ENCODE peak calls at places on chromosomes 3 and 15, in eight cellular contexts. X is cardiac fibroblast, R is heart right ventricle, B is MM.1S, N is AG04450, L is dorsolateral prefrontal cortex, G is brain microvascular endothelial cell, Y is coronary artery. U is an unnamed sample.

GRCh38 chr3:65291448-65292091 is 603.8 kb upstream of the ADAMTS9 start:
- DNase-seq in X (no peak), R (no peak), B (no peak), N (no peak), L (no peak), G (no peak), Y (no peak), U (no peak)

GRCh38 chr3:11995061-11995460 is 9.1 kb upstream of the SYN2 start:
- DNase-seq in X (no peak), R (no peak), B (peak), N (no peak), L (no peak), G (no peak), Y (no peak), U (peak)

GRCh38 chr3:133439563-133439962 is 39.7 kb downstream of the BFSP2 start:
- DNase-seq in X (no peak), R (no peak), B (no peak), N (no peak), L (no peak), G (no peak), Y (no peak), U (no peak)

GRCh38 chr3:10366681-10367101 is 45.8 kb upstream of the SEC13 start:
- DNase-seq in X (peak), R (no peak), B (no peak), N (peak), L (no peak), G (peak), Y (no peak), U (no peak)

GRCh38 chr3:169286214-169286613 is 377.3 kb downstream of the MECOM start:
- DNase-seq in X (peak), R (no peak), B (no peak), N (no peak), L (no peak), G (no peak), Y (no peak), U (no peak)

GRCh38 chr3:65778966-65779365 is 259.8 kb downstream of the MAGI1 start:
- DNase-seq in X (no peak), R (no peak), B (no peak), N (no peak), L (no peak), G (no peak), Y (no peak), U (no peak)

GRCh38 chr3:146679191-146679590 is 74.0 kb upstream of the PLSCR5 start:
- DNase-seq in X (no peak), R (no peak), B (no peak), N (no peak), L (no peak), G (no peak), Y (no peak), U (no peak)

GRCh38 chr15:64903331-64903950 is 8.3 kb upstream of the ANKDD1A start:
- DNase-seq in X (peak), R (no peak), B (no peak), N (no peak), L (no peak), G (no peak), Y (no peak), U (no peak)

GRCh38 chr3:107367353-107367752 is 9.9 kb upstream of the CCDC54 start:
- DNase-seq in X (peak), R (no peak), B (no peak), N (peak), L (no peak), G (peak), Y (no peak), U (peak)

GRCh38 chr3:32614956-32615355 is 44.3 kb upstream of the DYNC1LI1 start:
- DNase-seq in X (peak), R (no peak), B (no peak), N (peak), L (no peak), G (peak), Y (no peak), U (no peak)

GRCh38 chr15:62426387-62426956 is 261.4 kb upstream of the C2CD4B start:
- DNase-seq in X (peak), R (no peak), B (no peak), N (no peak), L (no peak), G (no peak), Y (no peak), U (no peak)

GRCh38 chr15:77457619-77458265 is 37.1 kb downstream of the HMG20A start:
- DNase-seq in X (peak), R (no peak), B (peak), N (no peak), L (no peak), G (peak), Y (no peak), U (peak)

GRCh38 chr15:66881173-66881905 is 179.3 kb downstream of the SMAD6 start:
- DNase-seq in X (no peak), R (no peak), B (no peak), N (no peak), L (no peak), G (no peak), Y (peak), U (no peak)

GRCh38 chr3:136938334-136938733 is 19.4 kb upstream of the IL20RB start:
- DNase-seq in X (peak), R (no peak), B (no peak), N (no peak), L (no peak), G (peak), Y (no peak), U (no peak)

GRCh38 chr3:120033594-120033993 is 60.7 kb downstream of the GSK3B start:
- DNase-seq in X (no peak), R (no peak), B (no peak), N (no peak), L (no peak), G (no peak), Y (no peak), U (peak)

GRCh38 chr15:77866596-77867125 is 210.8 kb downstream of the TBC1D2B start:
- DNase-seq in X (no peak), R (no peak), B (no peak), N (no peak), L (no peak), G (no peak), Y (peak), U (no peak)

DNA sequence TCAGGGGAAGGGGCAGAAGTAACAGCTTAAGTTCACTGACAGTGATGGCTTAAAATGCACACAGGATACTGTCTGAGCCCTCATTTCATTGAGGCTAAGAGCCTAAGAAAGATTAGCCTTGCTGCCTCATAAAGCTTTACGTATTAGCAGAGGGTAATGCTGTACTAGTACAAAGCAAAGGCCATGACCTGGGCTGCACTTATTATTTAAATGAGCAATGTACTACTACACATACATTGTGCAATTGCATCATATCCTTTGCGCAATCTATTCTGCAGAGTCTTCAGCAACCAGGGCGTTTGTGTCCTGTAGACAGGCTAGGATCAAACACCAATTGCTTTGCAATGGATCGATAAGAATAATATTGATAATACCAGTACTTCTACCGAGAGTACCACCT is 221.8 kb downstream of the TPRG1 start:
- DNase-seq in X (peak), R (no peak), B (no peak), N (no peak), L (no peak), G (no peak), Y (no peak), U (no peak)
- H3K4me3 ChIP-seq in X (no peak), R (no peak), B (no peak), N (no peak), L (no peak), G (no peak), Y (no peak), U (no peak)

DNA sequence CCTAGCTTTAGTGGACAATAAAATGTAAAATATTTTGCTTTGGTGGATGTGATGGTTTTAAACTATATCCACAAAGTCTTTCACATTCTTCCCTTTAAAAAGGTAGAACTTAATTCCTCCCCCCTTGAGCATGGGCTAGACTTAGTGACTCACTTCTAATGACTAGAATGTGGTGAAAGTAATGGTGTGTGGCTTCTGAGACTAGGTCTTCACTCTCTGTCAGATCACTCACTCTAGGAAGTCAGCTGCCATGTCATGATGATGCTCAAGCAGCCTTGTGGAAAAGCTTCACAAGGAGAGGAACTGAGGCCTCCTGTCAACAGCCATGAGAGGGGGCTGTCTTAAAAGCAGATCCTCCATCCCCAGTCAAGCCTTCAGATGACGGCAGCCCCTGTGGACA is 4.2 kb downstream of the LRRC2 start:
- DNase-seq in X (no peak), R (no peak), B (no peak), N (no peak), L (no peak), G (no peak), Y (no peak), U (no peak)
- H3K4me3 ChIP-seq in X (no peak), R (no peak), B (no peak), N (no peak), L (no peak), G (no peak), Y (no peak), U (no peak)

DNA sequence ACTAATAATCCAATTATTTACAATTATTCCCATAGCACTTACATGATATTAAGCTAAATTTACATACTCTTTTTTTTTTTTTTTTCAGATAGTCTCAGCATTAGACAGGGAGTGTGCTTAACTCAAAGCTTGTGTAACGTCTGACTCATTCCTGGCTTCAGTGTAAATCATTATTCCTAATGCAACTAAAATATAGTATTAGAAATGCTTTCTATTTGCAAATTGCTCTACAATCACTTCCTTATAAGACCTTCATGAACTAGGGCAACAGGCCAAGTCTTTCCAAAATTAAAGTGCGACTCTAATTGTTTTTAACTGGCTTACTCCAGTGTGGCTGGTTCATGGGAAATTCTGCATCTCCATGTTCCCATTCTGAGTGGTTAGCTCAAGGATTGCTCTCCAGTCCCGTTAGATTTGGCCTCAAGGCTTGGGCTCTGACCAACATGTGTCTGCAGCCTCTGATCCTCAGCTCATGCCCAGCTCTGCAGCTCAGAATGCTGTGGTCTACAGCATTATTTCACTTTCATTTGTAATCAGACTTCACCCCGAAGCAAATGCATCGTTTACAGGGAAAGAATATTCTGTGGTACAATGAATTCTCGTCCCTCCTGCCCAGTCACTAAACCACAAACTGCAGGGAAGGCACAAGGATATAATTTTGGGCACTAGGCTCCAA is 103.7 kb downstream of the FBN1 start:
- DNase-seq in X (peak), R (peak), B (peak), N (no peak), L (no peak), G (peak), Y (no peak), U (no peak)
- H3K4me3 ChIP-seq in X (peak), R (no peak), B (no peak), N (peak), L (no peak), G (peak), Y (peak), U (no peak)

GRCh38 chr3:185943363-185944106 is 5.7 kb upstream of the TRA2B start:
- DNase-seq in X (peak), R (peak), B (peak), N (peak), L (peak), G (peak), Y (peak), U (peak)
- H3K4me3 ChIP-seq in X (peak), R (peak), B (no peak), N (no peak), L (no peak), G (no peak), Y (peak), U (no peak)

GRCh38 chr3:49198161-49198560 is 26.8 kb downstream of the KLHDC8B start:
- DNase-seq in X (no peak), R (no peak), B (no peak), N (no peak), L (no peak), G (no peak), Y (no peak), U (no peak)

GRCh38 chr3:49199244-49199899 is 28.0 kb downstream of the KLHDC8B start:
- DNase-seq in X (peak), R (peak), B (no peak), N (peak), L (peak), G (peak), Y (peak), U (no peak)

GRCh38 chr3:49198611-49199230 is 27.3 kb downstream of the KLHDC8B start:
- DNase-seq in X (no peak), R (no peak), B (no peak), N (no peak), L (no peak), G (no peak), Y (no peak), U (no peak)

GRCh38 chr3:49205154-49205788 is 33.9 kb downstream of the KLHDC8B start:
- DNase-seq in X (no peak), R (peak), B (no peak), N (no peak), L (no peak), G (no peak), Y (no peak), U (no peak)

GRCh38 chr3:49199900-49200281 is 28.5 kb downstream of the KLHDC8B start:
- DNase-seq in X (no peak), R (no peak), B (no peak), N (no peak), L (no peak), G (no peak), Y (no peak), U (no peak)
- H3K4me3 ChIP-seq in X (peak), R (peak), B (no peak), N (peak), L (peak), G (peak), Y (peak), U (no peak)

GRCh38 chr3:151578495-151578894 is 117.6 kb upstream of the IGSF10 start:
- DNase-seq in X (no peak), R (no peak), B (no peak), N (no peak), L (no peak), G (no peak), Y (no peak), U (no peak)

GRCh38 chr3:151579571-151580270 is 118.9 kb upstream of the IGSF10 start:
- DNase-seq in X (peak), R (no peak), B (no peak), N (no peak), L (no peak), G (no peak), Y (no peak), U (peak)

GRCh38 chr3:151580592-151580991 is 119.7 kb upstream of the IGSF10 start:
- DNase-seq in X (peak), R (no peak), B (no peak), N (peak), L (no peak), G (peak), Y (no peak), U (no peak)

GRCh38 chr3:151584603-151585002 is 123.7 kb upstream of the IGSF10 start:
- DNase-seq in X (no peak), R (no peak), B (no peak), N (no peak), L (no peak), G (no peak), Y (no peak), U (peak)

GRCh38 chr3:151581046-151581445 is 120.2 kb upstream of the IGSF10 start:
- DNase-seq in X (no peak), R (no peak), B (no peak), N (no peak), L (no peak), G (peak), Y (no peak), U (no peak)
- H3K4me3 ChIP-seq in X (no peak), R (no peak), B (no peak), N (no peak), L (no peak), G (no peak), Y (no peak), U (no peak)

GRCh38 chr3:30681276-30682211 is 75.1 kb downstream of the TGFBR2 start:
- DNase-seq in X (peak), R (peak), B (no peak), N (peak), L (no peak), G (no peak), Y (no peak), U (no peak)
- H3K4me3 ChIP-seq in X (peak), R (no peak), B (no peak), N (no peak), L (no peak), G (no peak), Y (peak), U (no peak)

GRCh38 chr3:127135241-127136023 is 57.5 kb upstream of the PRR23E start:
- DNase-seq in X (peak), R (peak), B (no peak), N (no peak), L (no peak), G (peak), Y (peak), U (no peak)
- H3K4me3 ChIP-seq in X (no peak), R (peak), B (no peak), N (no peak), L (peak), G (no peak), Y (peak), U (no peak)

DNA sequence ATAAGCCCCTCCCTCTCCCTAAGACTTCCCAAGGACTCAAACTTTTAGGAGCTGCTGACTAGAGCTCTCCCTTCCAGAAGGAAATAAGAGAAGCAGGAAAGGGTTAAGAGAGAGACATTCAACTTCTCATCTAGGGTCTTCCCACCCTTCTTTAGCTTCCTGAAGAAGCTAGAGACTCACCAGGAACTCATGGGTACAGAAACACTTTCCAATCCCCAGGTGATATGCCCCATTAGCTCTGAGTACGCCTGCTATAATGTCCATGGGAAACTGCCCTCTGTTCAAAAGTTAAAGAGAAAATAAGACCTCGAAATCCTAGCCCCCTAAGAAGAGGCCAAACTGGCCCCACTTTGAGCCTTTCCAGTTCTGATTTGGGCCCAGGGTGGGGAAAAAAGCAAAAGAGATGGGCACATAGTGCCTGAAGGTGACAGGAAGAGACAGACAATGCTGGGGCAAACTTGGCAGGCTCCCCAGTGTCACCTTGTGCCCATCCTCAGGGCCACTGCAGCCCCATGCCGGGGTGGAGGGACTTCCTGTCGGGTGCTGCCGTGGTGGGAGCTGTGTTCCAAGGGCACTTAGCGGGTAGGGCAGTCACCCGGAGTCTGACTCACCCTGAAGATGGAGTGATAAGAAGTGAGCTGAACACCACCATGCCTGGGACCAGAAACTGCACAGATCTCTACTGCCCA is 29.5 kb downstream of the CCDC12 start:
- DNase-seq in X (peak), R (no peak), B (no peak), N (no peak), L (no peak), G (peak), Y (no peak), U (peak)
- H3K4me3 ChIP-seq in X (no peak), R (no peak), B (no peak), N (no peak), L (no peak), G (no peak), Y (no peak), U (no peak)

DNA sequence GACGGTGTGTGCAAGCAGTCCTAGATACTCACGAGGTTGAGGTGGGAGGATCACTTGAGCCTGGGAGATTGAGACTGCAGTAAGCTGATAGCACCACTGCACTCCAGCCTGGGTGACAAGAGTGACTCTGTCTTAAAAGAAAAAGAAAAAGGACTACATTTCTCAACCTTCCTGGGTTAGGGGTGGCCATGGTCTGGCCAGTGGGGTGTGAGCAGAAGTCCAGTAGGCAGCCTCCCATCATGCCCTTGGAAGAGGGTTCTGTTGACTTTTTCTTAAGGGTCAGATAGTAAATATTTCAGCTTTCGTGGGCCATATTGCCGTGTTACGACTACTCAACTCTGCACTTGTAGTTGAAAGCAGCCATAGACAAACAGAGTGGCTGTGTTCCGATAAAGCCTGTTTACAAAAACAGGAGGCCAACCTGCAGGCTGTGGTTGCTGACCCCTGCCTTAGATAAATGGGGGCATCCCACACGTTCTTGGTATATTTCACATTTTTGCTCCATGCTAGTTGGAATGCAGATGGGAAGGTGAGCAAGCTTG is 31.0 kb upstream of the PDE8A start:
- DNase-seq in X (no peak), R (no peak), B (no peak), N (no peak), L (no peak), G (no peak), Y (no peak), U (no peak)
- H3K4me3 ChIP-seq in X (no peak), R (no peak), B (no peak), N (no peak), L (no peak), G (no peak), Y (no peak), U (no peak)